ENCODE peak calls at places on chromosomes 16 and 17, in five cellular contexts. One of them, this sample, is unnamed. For H3K4me1, the result is how much of the 10 kb centered on the place peaks cover.

GRCh38 chr17:8185580-8186445 is 4.2 kb downstream of the BORCS6 start:
- DNase-seq in transverse colon: peak
- DNase-seq in breast epithelium: peak
- DNase-seq in K562: peak
- DNase-seq in stomach: peak
- DNase-seq in this sample: peak

GRCh38 chr17:51189628-51190027 is 23.4 kb downstream of the NME2 start:
- DNase-seq in transverse colon: no peak
- DNase-seq in breast epithelium: no peak
- DNase-seq in K562: no peak
- DNase-seq in stomach: no peak
- DNase-seq in this sample: no peak

GRCh38 chr17:61431594-61432311 is 20.5 kb upstream of the TBX4 start:
- DNase-seq in transverse colon: no peak
- DNase-seq in breast epithelium: no peak
- DNase-seq in K562: no peak
- DNase-seq in stomach: no peak
- DNase-seq in this sample: no peak

GRCh38 chr17:45170976-45171337 is 9.3 kb downstream of the HEXIM2 start:
- DNase-seq in transverse colon: peak
- DNase-seq in breast epithelium: peak
- DNase-seq in K562: no peak
- DNase-seq in stomach: peak
- DNase-seq in this sample: peak

GRCh38 chr17:36689089-36689667 is 87.8 kb downstream of the MRM1 start:
- DNase-seq in transverse colon: peak
- DNase-seq in breast epithelium: no peak
- DNase-seq in K562: no peak
- DNase-seq in stomach: no peak
- DNase-seq in this sample: no peak

GRCh38 chr17:1912146-1912545 is 82.3 kb downstream of the RPA1 start:
- DNase-seq in transverse colon: no peak
- DNase-seq in breast epithelium: no peak
- DNase-seq in K562: no peak
- DNase-seq in stomach: no peak
- DNase-seq in this sample: no peak

GRCh38 chr16:12458591-12459400 is 344.9 kb downstream of the CPPED1 start:
- DNase-seq in transverse colon: peak
- DNase-seq in breast epithelium: no peak
- DNase-seq in K562: peak
- DNase-seq in stomach: no peak
- DNase-seq in this sample: no peak

GRCh38 chr17:19911033-19911432 is 43.3 kb upstream of the ULK2 start:
- DNase-seq in transverse colon: no peak
- DNase-seq in breast epithelium: no peak
- DNase-seq in K562: no peak
- DNase-seq in stomach: no peak
- DNase-seq in this sample: no peak

GRCh38 chr17:50721194-50722010 is 2.0 kb downstream of the LUC7L3 start:
- DNase-seq in transverse colon: no peak
- DNase-seq in breast epithelium: no peak
- DNase-seq in K562: peak
- DNase-seq in stomach: no peak
- DNase-seq in this sample: no peak

GRCh38 chr16:82943371-82943770 is 316.6 kb downstream of the CDH13 start:
- DNase-seq in transverse colon: no peak
- DNase-seq in breast epithelium: no peak
- DNase-seq in K562: no peak
- DNase-seq in stomach: no peak
- DNase-seq in this sample: no peak

GRCh38 chr17:15264542-15264941 is 584 bp downstream of the PMP22 start:
- DNase-seq in transverse colon: peak
- DNase-seq in breast epithelium: peak
- DNase-seq in K562: no peak
- DNase-seq in stomach: peak
- DNase-seq in this sample: peak

GRCh38 chr17:50661795-50662391 is 27.2 kb downstream of the ABCC3 start:
- DNase-seq in transverse colon: peak
- DNase-seq in breast epithelium: peak
- DNase-seq in K562: peak
- DNase-seq in stomach: peak
- DNase-seq in this sample: peak

GRCh38 chr17:28725660-28726395 is at the start of gene TLCD1:
- DNase-seq in transverse colon: peak
- DNase-seq in breast epithelium: no peak
- DNase-seq in K562: peak
- DNase-seq in stomach: peak
- DNase-seq in this sample: peak

GRCh38 chr17:28725166-28725659 is 820 bp downstream of the TLCD1 start:
- DNase-seq in transverse colon: no peak
- DNase-seq in breast epithelium: no peak
- DNase-seq in K562: peak
- DNase-seq in stomach: no peak
- DNase-seq in this sample: no peak

GRCh38 chr17:28727727-28728363 is 743 bp upstream of the NEK8 start:
- DNase-seq in transverse colon: peak
- DNase-seq in breast epithelium: peak
- DNase-seq in K562: peak
- DNase-seq in stomach: peak
- DNase-seq in this sample: peak

GRCh38 chr17:28726912-28727726 is 1.1 kb upstream of the TLCD1 start:
- DNase-seq in transverse colon: peak
- DNase-seq in breast epithelium: peak
- DNase-seq in K562: peak
- DNase-seq in stomach: peak
- DNase-seq in this sample: peak

GRCh38 chr17:28726396-28726911 is 421 bp upstream of the TLCD1 start:
- DNase-seq in transverse colon: peak
- DNase-seq in breast epithelium: no peak
- DNase-seq in K562: peak
- DNase-seq in stomach: peak
- DNase-seq in this sample: no peak
- H3K4me1 ChIP-seq in transverse colon: under half
- H3K4me1 ChIP-seq in breast epithelium: under half
- H3K4me1 ChIP-seq in K562: half or more
- H3K4me1 ChIP-seq in stomach: half or more
- H3K4me1 ChIP-seq in this sample: half or more

GRCh38 chr16:68275611-68276191 is 11.4 kb downstream of the SLC7A6 start:
- DNase-seq in transverse colon: no peak
- DNase-seq in breast epithelium: no peak
- DNase-seq in K562: no peak
- DNase-seq in stomach: no peak
- DNase-seq in this sample: no peak
- TF ChIP-seq POLR2AphosphoS5 in transverse colon: no peak
- TF ChIP-seq POLR2AphosphoS5 in breast epithelium: no peak
- TF ChIP-seq POLR2AphosphoS5 in K562: no peak
- TF ChIP-seq POLR2AphosphoS5 in stomach: no peak
- TF ChIP-seq POLR2AphosphoS5 in this sample: no peak

DNA sequence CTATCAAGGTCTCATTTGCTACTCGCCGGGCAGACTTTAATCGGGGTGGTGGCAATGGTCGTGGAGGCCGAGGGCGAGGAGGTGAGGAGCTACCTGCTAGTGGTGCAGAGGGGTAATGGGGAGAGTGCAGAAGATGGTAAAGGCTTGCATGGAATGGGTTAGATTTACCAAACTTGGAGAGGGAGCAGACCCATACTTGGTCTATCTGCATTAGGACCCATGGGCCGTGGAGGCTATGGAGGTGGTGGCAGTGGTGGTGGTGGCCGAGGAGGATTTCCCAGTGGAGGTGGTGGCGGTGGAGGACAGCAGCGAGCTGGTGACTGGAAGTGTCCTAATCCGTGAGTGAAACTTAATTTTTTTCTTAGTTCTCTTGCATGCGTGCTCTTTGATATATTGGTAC is 10.1 kb downstream of the FUS start:
- DNase-seq in transverse colon: no peak
- DNase-seq in breast epithelium: no peak
- DNase-seq in K562: no peak
- DNase-seq in stomach: no peak
- DNase-seq in this sample: no peak
- TF ChIP-seq POLR2A in transverse colon: no peak
- TF ChIP-seq POLR2A in breast epithelium: no peak
- TF ChIP-seq POLR2A in K562: peak
- TF ChIP-seq POLR2A in stomach: no peak
- TF ChIP-seq POLR2A in this sample: no peak

DNA sequence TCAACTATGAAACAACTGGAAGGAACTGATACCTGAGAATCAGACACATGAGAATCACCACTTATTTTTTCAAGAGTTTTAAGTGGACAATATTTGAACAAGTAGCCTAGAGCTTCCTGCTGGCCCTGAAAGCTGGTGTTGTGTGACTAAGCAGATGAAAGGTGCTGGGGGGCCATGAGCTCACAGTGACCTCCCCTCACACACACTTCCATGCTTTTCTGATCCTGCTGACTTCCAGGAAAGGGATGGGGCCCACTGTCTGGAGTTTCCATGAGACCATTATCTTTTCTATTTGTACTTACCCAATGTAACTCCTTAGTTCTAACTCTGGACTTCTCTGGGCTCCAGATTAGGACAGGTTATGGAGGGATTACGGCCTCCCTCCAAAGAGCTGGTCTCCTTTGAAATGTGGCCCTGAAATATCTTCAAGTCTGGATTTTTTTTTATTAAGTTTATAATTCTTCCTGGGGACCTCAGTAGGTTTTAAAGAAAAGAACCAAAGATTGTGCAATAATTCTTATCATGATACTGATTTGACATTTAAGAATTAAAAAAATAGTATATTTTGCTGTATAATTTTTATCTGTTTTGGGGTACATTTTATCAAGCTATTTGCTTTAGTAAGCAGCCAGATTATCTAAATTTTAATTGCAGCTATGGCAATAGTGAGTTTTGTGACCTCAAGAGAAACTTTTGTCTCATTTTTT is 4.9 kb downstream of the CAPNS2 start:
- DNase-seq in transverse colon: no peak
- DNase-seq in breast epithelium: no peak
- DNase-seq in K562: peak
- DNase-seq in stomach: no peak
- DNase-seq in this sample: no peak
- H3K4me1 ChIP-seq in transverse colon: under half
- H3K4me1 ChIP-seq in breast epithelium: under half
- H3K4me1 ChIP-seq in K562: under half
- H3K4me1 ChIP-seq in stomach: under half
- H3K4me1 ChIP-seq in this sample: under half

GRCh38 chr17:29615492-29616299 is 7.0 kb downstream of the CORO6 start:
- DNase-seq in transverse colon: peak
- DNase-seq in breast epithelium: peak
- DNase-seq in K562: peak
- DNase-seq in stomach: peak
- DNase-seq in this sample: peak
- TF ChIP-seq POLR2AphosphoS5 in transverse colon: peak
- TF ChIP-seq POLR2AphosphoS5 in breast epithelium: no peak
- TF ChIP-seq POLR2AphosphoS5 in K562: no peak
- TF ChIP-seq POLR2AphosphoS5 in stomach: peak
- TF ChIP-seq POLR2AphosphoS5 in this sample: peak

DNA sequence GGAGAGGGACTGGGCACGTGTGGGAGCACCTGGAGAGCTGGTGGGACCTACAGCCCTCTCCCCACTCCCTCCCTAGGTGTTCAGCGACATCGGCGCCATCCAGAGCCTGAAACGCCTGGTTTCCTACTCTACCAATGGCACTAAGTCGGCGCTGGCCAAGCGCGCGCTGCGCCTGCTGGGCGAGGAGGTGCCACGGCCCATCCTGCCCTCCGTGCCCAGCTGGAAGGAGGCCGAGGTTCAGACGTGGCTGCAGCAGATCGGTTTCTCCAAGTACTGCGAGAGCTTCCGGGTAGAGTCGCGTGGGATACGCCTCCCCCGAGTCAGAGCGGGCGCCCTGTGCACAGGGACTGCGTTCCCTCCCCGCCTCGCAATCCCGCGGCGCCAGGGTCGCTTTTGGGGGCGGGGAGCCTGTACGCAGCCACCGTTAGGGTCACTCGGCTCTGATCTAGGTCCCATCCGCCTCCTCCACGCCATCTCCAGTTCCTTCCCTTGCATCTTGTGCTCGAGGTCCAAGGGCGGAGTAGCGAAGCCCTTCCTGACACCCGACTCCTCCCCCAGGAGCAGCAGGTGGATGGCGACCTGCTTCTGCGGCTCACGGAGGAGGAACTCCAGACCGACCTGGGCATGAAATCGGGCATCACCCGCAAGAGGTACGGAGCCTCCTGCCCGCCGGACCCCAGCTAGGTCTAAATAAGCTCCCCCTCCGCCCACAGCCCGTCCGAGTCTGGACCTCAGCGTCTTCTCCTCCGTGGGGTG is 13.0 kb downstream of the SARM1 start:
- DNase-seq in transverse colon: peak
- DNase-seq in breast epithelium: no peak
- DNase-seq in K562: peak
- DNase-seq in stomach: peak
- DNase-seq in this sample: peak
- TF ChIP-seq POLR2A in transverse colon: peak
- TF ChIP-seq POLR2A in breast epithelium: no peak
- TF ChIP-seq POLR2A in K562: no peak
- TF ChIP-seq POLR2A in stomach: no peak
- TF ChIP-seq POLR2A in this sample: peak

DNA sequence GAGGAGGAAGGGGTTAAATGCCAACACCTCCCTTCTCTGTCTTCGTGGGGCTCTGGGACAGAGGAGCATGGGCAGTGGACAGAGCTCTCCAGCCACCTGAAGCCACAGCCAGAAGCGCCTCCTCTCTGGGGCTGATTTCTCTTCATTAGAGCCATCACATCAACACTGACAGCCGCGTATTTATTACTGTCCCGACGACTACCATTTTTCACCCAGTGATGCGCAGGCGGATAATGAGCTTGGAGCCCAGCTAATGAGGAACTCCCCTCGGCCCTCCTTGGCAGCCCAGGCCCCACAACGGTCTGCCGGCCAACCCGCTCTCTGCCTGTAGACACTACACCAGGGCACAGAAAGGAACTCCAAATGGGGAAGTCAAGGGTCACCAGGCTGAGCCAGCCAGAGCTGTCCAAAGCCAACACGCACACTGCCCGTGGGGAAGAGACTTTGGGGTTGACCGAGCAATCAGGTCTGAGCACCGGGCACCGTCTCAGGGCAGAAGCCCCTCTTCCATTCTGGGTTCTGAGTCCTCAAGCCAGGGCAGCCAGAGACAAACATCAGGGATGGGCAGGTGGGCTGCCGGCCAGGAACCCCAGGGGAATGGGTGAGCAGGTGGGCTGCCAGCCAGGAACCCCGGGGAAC is 13.2 kb downstream of the SDK2 start:
- DNase-seq in transverse colon: no peak
- DNase-seq in breast epithelium: no peak
- DNase-seq in K562: no peak
- DNase-seq in stomach: no peak
- DNase-seq in this sample: peak
- H3K4me1 ChIP-seq in transverse colon: under half
- H3K4me1 ChIP-seq in breast epithelium: under half
- H3K4me1 ChIP-seq in K562: under half
- H3K4me1 ChIP-seq in stomach: under half
- H3K4me1 ChIP-seq in this sample: under half

GRCh38 chr16:88920618-88921602 is 54.5 kb upstream of the PABPN1L start:
- DNase-seq in transverse colon: peak
- DNase-seq in breast epithelium: no peak
- DNase-seq in K562: no peak
- DNase-seq in stomach: peak
- DNase-seq in this sample: peak
- TF ChIP-seq POLR2AphosphoS5 in transverse colon: peak
- TF ChIP-seq POLR2AphosphoS5 in breast epithelium: peak
- TF ChIP-seq POLR2AphosphoS5 in K562: no peak
- TF ChIP-seq POLR2AphosphoS5 in stomach: no peak
- TF ChIP-seq POLR2AphosphoS5 in this sample: peak